ENCODE peak calls at places on chromosome 6, in five cellular contexts. R is IMR-90, Z is K562, W is H1, U is HepG2. X is an unnamed sample.

GRCh38 chr6:12381587-12381986 is 91.4 kb downstream of the EDN1 start:
- DNase-seq in R (peak; percentile 18), Z (no peak), W (no peak), U (no peak), X (no peak)

GRCh38 chr6:108689279-108690161 is 128.8 kb downstream of the FOXO3 start:
- DNase-seq in R (peak; percentile 94), Z (peak; percentile 71), W (no peak), U (no peak), X (peak; percentile 25)

GRCh38 chr6:11994875-11995461 is 17.1 kb upstream of the HIVEP1 start:
- DNase-seq in R (no peak), Z (peak; percentile 67), W (no peak), U (no peak), X (no peak)

GRCh38 chr6:4612636-4613171 is 163.5 kb upstream of the CDYL start:
- DNase-seq in R (peak; percentile 32), Z (no peak), W (no peak), U (no peak), X (no peak)

GRCh38 chr6:75526502-75527127 is 33.0 kb upstream of the FILIP1 start:
- DNase-seq in R (peak; percentile 80), Z (peak; percentile 32), W (no peak), U (peak; percentile 56), X (peak; percentile 77)

GRCh38 chr6:109920911-109921310 is 57.2 kb upstream of the GPR6 start:
- DNase-seq in R (no peak), Z (no peak), W (no peak), U (no peak), X (no peak)

GRCh38 chr6:134361011-134361410 is 43.1 kb upstream of the SGK1 start:
- DNase-seq in R (no peak), Z (no peak), W (no peak), U (no peak), X (no peak)

GRCh38 chr6:138089325-138089724 is 17.9 kb downstream of the PERP start:
- DNase-seq in R (no peak), Z (no peak), W (no peak), U (no peak), X (no peak)

GRCh38 chr6:8743146-8743745 is 307.9 kb upstream of the SLC35B3 start:
- DNase-seq in R (no peak), Z (no peak), W (no peak), U (peak; percentile 3), X (peak; percentile 2)

GRCh38 chr6:41965429-41966213 is 24.0 kb upstream of the CCND3 start:
- DNase-seq in R (no peak), Z (no peak), W (peak; percentile 88), U (peak; percentile 84), X (no peak)

GRCh38 chr6:152124432-152125074 is 317.1 kb downstream of the ESR1 start:
- DNase-seq in R (peak; percentile 75), Z (peak; percentile 44), W (no peak), U (peak; percentile 54), X (peak; percentile 33)

GRCh38 chr6:108665495-108666196 is 104.9 kb downstream of the FOXO3 start:
- DNase-seq in R (no peak), Z (no peak), W (no peak), U (no peak), X (no peak)

GRCh38 chr6:167323111-167323510 is 1.8 kb upstream of the TTLL2 start:
- DNase-seq in R (no peak), Z (no peak), W (no peak), U (no peak), X (no peak)

GRCh38 chr6:111972714-111973678 is 80.9 kb upstream of the CCN6 start:
- DNase-seq in R (peak; percentile 98), Z (no peak), W (no peak), U (no peak), X (peak; percentile 2)

GRCh38 chr6:15429146-15430110 is 183.6 kb downstream of the JARID2 start:
- DNase-seq in R (peak; percentile 70), Z (no peak), W (no peak), U (peak; percentile 63), X (no peak)

GRCh38 chr6:76697585-76697984 is 625.1 kb upstream of the IMPG1 start:
- DNase-seq in R (peak; percentile 18), Z (no peak), W (no peak), U (no peak), X (no peak)

GRCh38 chr6:33950891-33951889 is 147.4 kb upstream of the MLN start:
- DNase-seq in R (no peak), Z (no peak), W (no peak), U (no peak), X (no peak)

GRCh38 chr6:143299253-143300166 is 151.0 kb downstream of the ADAT2 start:
- DNase-seq in R (no peak), Z (no peak), W (no peak), U (no peak), X (no peak)

GRCh38 chr6:138622967-138623366 is 123.7 kb upstream of the NHSL1 start:
- DNase-seq in R (no peak), Z (no peak), W (no peak), U (no peak), X (no peak)

GRCh38 chr6:152669894-152670293 is 27.8 kb upstream of the MYCT1 start:
- DNase-seq in R (peak; percentile 60), Z (no peak), W (no peak), U (peak; percentile 5), X (peak; percentile 3)

GRCh38 chr6:23537828-23538227 is 588.2 kb upstream of the NRSN1 start:
- DNase-seq in R (no peak), Z (no peak), W (no peak), U (no peak), X (no peak)

GRCh38 chr6:66051812-66052211 is 344.8 kb upstream of the EYS start:
- DNase-seq in R (no peak), Z (no peak), W (no peak), U (no peak), X (no peak)

GRCh38 chr6:157653521-157653920 is 169.5 kb upstream of the SNX9 start:
- DNase-seq in R (no peak), Z (no peak), W (no peak), U (no peak), X (no peak)

GRCh38 chr6:1611322-1611571 is 1.5 kb downstream of the FOXC1 start:
- DNase-seq in R (peak; percentile 50), Z (no peak), W (no peak), U (no peak), X (peak; percentile 40)

GRCh38 chr6:170448745-170449144 is 104.4 kb downstream of the PSMB1 start:
- DNase-seq in R (no peak), Z (no peak), W (no peak), U (no peak), X (no peak)

GRCh38 chr6:54813901-54814300 is 32.7 kb upstream of the FAM83B start:
- DNase-seq in R (peak; percentile 68), Z (no peak), W (no peak), U (no peak), X (no peak)

GRCh38 chr6:137728386-137729349 is 138.4 kb upstream of the TNFAIP3 start:
- DNase-seq in R (peak; percentile 88), Z (no peak), W (no peak), U (peak; percentile 92), X (peak; percentile 25)

GRCh38 chr6:158768396-158768795 is 50.8 kb downstream of the EZR start:
- DNase-seq in R (no peak), Z (no peak), W (no peak), U (no peak), X (no peak)

GRCh38 chr6:158770948-158771347 is 48.2 kb downstream of the EZR start:
- DNase-seq in R (no peak), Z (no peak), W (no peak), U (no peak), X (no peak)

GRCh38 chr6:158769228-158769627 is 49.9 kb downstream of the EZR start:
- DNase-seq in R (no peak), Z (no peak), W (no peak), U (no peak), X (no peak)

GRCh38 chr6:158770533-158770932 is 48.6 kb downstream of the EZR start:
- DNase-seq in R (no peak), Z (no peak), W (no peak), U (no peak), X (no peak)

DNA sequence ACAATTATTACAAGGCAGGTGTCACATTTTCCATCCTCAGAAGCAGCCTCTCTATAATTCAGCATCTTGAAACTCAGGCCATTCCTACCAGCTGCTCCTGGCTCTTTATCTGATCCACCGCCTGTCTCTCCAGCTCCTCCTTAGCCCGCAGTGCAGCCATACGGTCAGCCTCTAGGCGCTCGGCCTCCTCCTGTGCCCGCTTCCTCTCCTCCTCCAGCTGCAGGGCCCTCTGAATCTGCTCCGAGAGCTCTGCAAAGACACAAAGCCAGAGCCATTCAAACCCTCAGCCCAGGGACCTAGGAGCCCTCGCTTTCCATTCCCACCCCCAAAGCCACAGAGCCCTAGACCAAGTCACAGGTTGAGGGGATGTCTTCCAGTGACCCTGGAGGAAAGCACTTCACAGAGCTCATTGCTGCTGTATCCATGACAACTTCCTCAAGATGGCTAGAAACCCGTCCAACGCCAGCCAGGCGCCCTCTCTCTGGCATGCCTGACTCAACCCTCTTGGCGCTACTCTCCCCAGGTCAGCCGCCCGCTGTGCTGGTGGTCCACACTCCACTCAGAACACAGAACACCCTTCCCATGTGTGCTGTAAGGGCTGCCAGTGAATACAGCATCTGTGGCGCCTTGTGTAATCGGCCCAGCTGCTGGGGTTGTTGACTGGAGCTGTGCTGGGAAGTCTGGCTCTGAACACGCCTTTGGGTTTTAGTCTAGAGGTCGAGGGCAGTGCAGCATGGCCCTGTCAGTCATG is 49.3 kb downstream of the EZR start:
- DNase-seq in R (no peak), Z (no peak), W (no peak), U (no peak), X (no peak)
- TF ChIP-seq USF2 in R (no peak), Z (no peak), W (no peak), U (no peak), X (no peak)

GRCh38 chr6:119440953-119441352 is 91.4 kb upstream of the MAN1A1 start:
- DNase-seq in R (no peak), Z (no peak), W (no peak), U (no peak), X (no peak)

GRCh38 chr6:119444642-119445557 is 95.3 kb upstream of the MAN1A1 start:
- DNase-seq in R (peak; percentile 22), Z (peak; percentile 56), W (no peak), U (no peak), X (no peak)

GRCh38 chr6:119445666-119446622 is 96.4 kb upstream of the MAN1A1 start:
- DNase-seq in R (peak; percentile 68), Z (peak; percentile 29), W (no peak), U (no peak), X (no peak)

GRCh38 chr6:119443993-119444641 is 94.6 kb upstream of the MAN1A1 start:
- DNase-seq in R (peak; percentile 47), Z (no peak), W (no peak), U (no peak), X (no peak)

DNA sequence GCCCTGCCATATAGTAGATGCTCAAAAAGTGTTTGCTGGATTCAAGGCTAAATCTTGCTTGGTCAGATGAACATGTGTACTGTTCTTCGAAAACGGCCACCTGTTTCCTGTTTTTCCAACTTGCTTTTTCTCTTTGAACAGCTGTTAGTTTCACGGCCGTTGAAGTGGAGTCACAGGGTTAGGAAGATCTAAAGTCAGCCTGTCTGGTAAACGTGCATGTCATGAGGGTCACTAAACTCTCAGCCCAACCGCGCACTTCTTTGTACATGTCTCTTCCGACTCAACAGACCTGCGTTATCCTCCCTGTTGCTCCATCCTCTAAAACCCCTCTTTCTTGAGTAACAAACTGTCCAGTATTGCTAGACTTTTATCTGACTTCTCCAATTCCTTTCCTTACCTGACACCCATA is 93.2 kb upstream of the MAN1A1 start:
- DNase-seq in R (no peak), Z (no peak), W (no peak), U (peak; percentile 4), X (no peak)
- TF ChIP-seq MAFK in R (no peak), Z (no peak), W (no peak), U (no peak), X (no peak)

GRCh38 chr6:104953410-104953953 is 3.4 kb upstream of the LIN28B start:
- DNase-seq in R (no peak), Z (peak; percentile 68), W (peak; percentile 70), U (no peak), X (no peak)
- TF ChIP-seq USF2 in R (no peak), Z (no peak), W (no peak), U (no peak), X (no peak)

GRCh38 chr6:44527191-44527960 is 139.9 kb downstream of the CDC5L start:
- DNase-seq in R (no peak), Z (no peak), W (no peak), U (no peak), X (no peak)
- TF ChIP-seq MAFK in R (no peak), Z (no peak), W (no peak), U (no peak), X (no peak)

X was measured in A549.